ENCODE peak calls at places on chromosomes 13 and 19, in eight cellular contexts. U, L, W, M, C, Z, S and B are unnamed samples. For H3K4me1, the result is how much of the 10 kb centered on the place peaks cover.

GRCh38 chr19:18519962-18520847 is 1.7 kb downstream of the ELL start:
- DNase-seq in U (peak), L (peak), W (peak), M (no peak), C (peak), Z (peak), S (peak), B (peak)

GRCh38 chr19:43524922-43525835 is 1.8 kb downstream of the ETHE1 start:
- DNase-seq in U (no peak), L (peak), W (peak), M (no peak), C (peak), Z (peak), S (peak), B (no peak)

GRCh38 chr13:94154362-94154761 is 325.1 kb downstream of the DCT start:
- DNase-seq in U (no peak), L (no peak), W (peak), M (no peak), C (no peak), Z (no peak), S (no peak), B (no peak)

GRCh38 chr13:97757807-97758206 is 195.7 kb upstream of the IPO5 start:
- DNase-seq in U (no peak), L (no peak), W (no peak), M (no peak), C (no peak), Z (no peak), S (no peak), B (no peak)

GRCh38 chr13:23212621-23213020 is 31.8 kb downstream of the SGCG start:
- DNase-seq in U (no peak), L (no peak), W (no peak), M (no peak), C (no peak), Z (no peak), S (peak), B (no peak)

GRCh38 chr19:9847087-9847671 is 12.1 kb downstream of the PIN1 start:
- DNase-seq in U (peak), L (peak), W (peak), M (peak), C (peak), Z (peak), S (peak), B (no peak)

GRCh38 chr13:113886561-113887112 is 22.8 kb upstream of the GAS6 start:
- DNase-seq in U (no peak), L (no peak), W (no peak), M (no peak), C (no peak), Z (no peak), S (no peak), B (no peak)

GRCh38 chr19:3783660-3784584 is 2.3 kb downstream of the MATK start:
- DNase-seq in U (peak), L (no peak), W (no peak), M (no peak), C (peak), Z (no peak), S (no peak), B (no peak)

GRCh38 chr19:13052447-13053232 is 50.0 kb downstream of the LYL1 start:
- DNase-seq in U (no peak), L (no peak), W (no peak), M (no peak), C (no peak), Z (no peak), S (no peak), B (no peak)

GRCh38 chr13:112968910-112969691 is at the start of gene MCF2L:
- DNase-seq in U (no peak), L (peak), W (peak), M (no peak), C (peak), Z (no peak), S (peak), B (peak)

GRCh38 chr13:111859361-111860105 is 207.4 kb upstream of the SOX1 start:
- DNase-seq in U (no peak), L (no peak), W (no peak), M (no peak), C (no peak), Z (no peak), S (no peak), B (no peak)

GRCh38 chr13:104635879-104636278 is 1569.7 kb upstream of the SLC10A2 start:
- DNase-seq in U (no peak), L (no peak), W (no peak), M (no peak), C (no peak), Z (no peak), S (no peak), B (no peak)

GRCh38 chr13:67408823-67409222 is 178.7 kb upstream of the PCDH9 start:
- DNase-seq in U (no peak), L (no peak), W (no peak), M (no peak), C (no peak), Z (no peak), S (peak), B (no peak)

GRCh38 chr13:30364876-30365275 is 57.4 kb upstream of the UBE2L5 start:
- DNase-seq in U (no peak), L (no peak), W (peak), M (no peak), C (no peak), Z (no peak), S (no peak), B (no peak)

GRCh38 chr13:79786176-79786575 is 305.2 kb downstream of the NDFIP2 start:
- DNase-seq in U (no peak), L (no peak), W (no peak), M (no peak), C (no peak), Z (no peak), S (no peak), B (no peak)

GRCh38 chr13:43545317-43545874 is 241.4 kb downstream of the ENOX1 start:
- DNase-seq in U (no peak), L (no peak), W (no peak), M (no peak), C (no peak), Z (no peak), S (no peak), B (no peak)

GRCh38 chr19:10514211-10515145 is 2.8 kb downstream of the S1PR5 start:
- DNase-seq in U (peak), L (no peak), W (no peak), M (no peak), C (peak), Z (no peak), S (peak), B (no peak)

GRCh38 chr13:113745059-113745458 is 14.0 kb upstream of the TMEM255B start:
- DNase-seq in U (no peak), L (no peak), W (no peak), M (no peak), C (no peak), Z (no peak), S (no peak), B (no peak)

GRCh38 chr13:75635621-75636338 is at the start of gene LMO7:
- DNase-seq in U (no peak), L (peak), W (peak), M (no peak), C (peak), Z (no peak), S (peak), B (peak)

GRCh38 chr13:23847545-23847944 is 41.7 kb downstream of the MIPEP start:
- DNase-seq in U (no peak), L (no peak), W (no peak), M (no peak), C (no peak), Z (no peak), S (no peak), B (no peak)

GRCh38 chr19:53945441-53945840 is 17.3 kb upstream of the CACNG8 start:
- DNase-seq in U (no peak), L (no peak), W (peak), M (no peak), C (peak), Z (peak), S (no peak), B (no peak)

GRCh38 chr13:68030152-68030809 is 800.1 kb upstream of the PCDH9 start:
- DNase-seq in U (no peak), L (no peak), W (no peak), M (no peak), C (no peak), Z (no peak), S (no peak), B (no peak)

GRCh38 chr13:113670541-113670940 is 3.5 kb downstream of the GRK1 start:
- DNase-seq in U (no peak), L (no peak), W (no peak), M (no peak), C (no peak), Z (no peak), S (no peak), B (no peak)

GRCh38 chr13:93534181-93534700 is 307.6 kb downstream of the GPC6 start:
- DNase-seq in U (no peak), L (no peak), W (no peak), M (no peak), C (no peak), Z (no peak), S (no peak), B (no peak)

GRCh38 chr13:99228737-99229691 is 28.4 kb downstream of the UBAC2 start:
- DNase-seq in U (peak), L (no peak), W (peak), M (no peak), C (no peak), Z (no peak), S (no peak), B (peak)

GRCh38 chr13:22848539-22849052 is 332.2 kb upstream of the SGCG start:
- DNase-seq in U (no peak), L (no peak), W (no peak), M (peak), C (peak), Z (no peak), S (peak), B (no peak)

GRCh38 chr19:41431426-41432386 is 4.5 kb upstream of the B3GNT8 start:
- DNase-seq in U (peak), L (no peak), W (peak), M (no peak), C (no peak), Z (no peak), S (peak), B (no peak)

GRCh38 chr13:47334173-47334572 is 437.3 kb upstream of the HTR2A start:
- DNase-seq in U (no peak), L (no peak), W (peak), M (no peak), C (no peak), Z (no peak), S (no peak), B (no peak)

GRCh38 chr13:47337781-47338507 is 441.1 kb upstream of the HTR2A start:
- DNase-seq in U (no peak), L (no peak), W (peak), M (no peak), C (peak), Z (no peak), S (peak), B (no peak)

GRCh38 chr13:47330031-47330430 is 433.2 kb upstream of the HTR2A start:
- DNase-seq in U (no peak), L (no peak), W (no peak), M (no peak), C (no peak), Z (no peak), S (no peak), B (no peak)

GRCh38 chr13:47327856-47328255 is 431.0 kb upstream of the HTR2A start:
- DNase-seq in U (no peak), L (no peak), W (no peak), M (no peak), C (no peak), Z (no peak), S (no peak), B (no peak)

GRCh38 chr13:47332149-47332548 is 435.3 kb upstream of the HTR2A start:
- DNase-seq in U (no peak), L (no peak), W (peak), M (no peak), C (no peak), Z (no peak), S (no peak), B (no peak)
- H3K4me1 ChIP-seq in U (under half), L (under half), W (under half), M (under half), C (under half), Z (under half), S (under half), B (under half)

GRCh38 chr13:51282322-51282721 is 57.2 kb upstream of the SERPINE3 start:
- DNase-seq in U (no peak), L (no peak), W (no peak), M (no peak), C (peak), Z (no peak), S (no peak), B (no peak)
- H3K4me2 ChIP-seq in U (no peak), L (no peak), W (no peak), M (no peak), C (no peak), Z (no peak), S (no peak), B (no peak)

GRCh38 chr19:708154-709141 is at the start of gene PALM:
- DNase-seq in U (no peak), L (no peak), W (no peak), M (no peak), C (peak), Z (no peak), S (peak), B (no peak)
- H3K27ac ChIP-seq in U (no peak), L (no peak), W (peak), M (no peak), C (no peak), Z (peak), S (peak), B (no peak)

GRCh38 chr19:15468675-15469512 is 4.5 kb upstream of the RASAL3 start:
- DNase-seq in U (no peak), L (no peak), W (no peak), M (no peak), C (no peak), Z (no peak), S (no peak), B (no peak)

GRCh38 chr19:15467734-15468214 is 3.4 kb upstream of the RASAL3 start:
- DNase-seq in U (no peak), L (no peak), W (no peak), M (no peak), C (no peak), Z (no peak), S (no peak), B (no peak)

GRCh38 chr19:15469513-15470297 is 5.4 kb upstream of the RASAL3 start:
- DNase-seq in U (no peak), L (no peak), W (no peak), M (no peak), C (peak), Z (no peak), S (no peak), B (no peak)

GRCh38 chr19:15464394-15465385 is at the start of gene RASAL3:
- DNase-seq in U (peak), L (no peak), W (no peak), M (no peak), C (peak), Z (no peak), S (no peak), B (peak)

GRCh38 chr19:15466851-15467733 is 2.7 kb upstream of the RASAL3 start:
- DNase-seq in U (no peak), L (no peak), W (peak), M (no peak), C (no peak), Z (no peak), S (no peak), B (peak)
- H3K4me1 ChIP-seq in U (under half), L (under half), W (under half), M (under half), C (under half), Z (under half), S (under half), B (under half)

DNA sequence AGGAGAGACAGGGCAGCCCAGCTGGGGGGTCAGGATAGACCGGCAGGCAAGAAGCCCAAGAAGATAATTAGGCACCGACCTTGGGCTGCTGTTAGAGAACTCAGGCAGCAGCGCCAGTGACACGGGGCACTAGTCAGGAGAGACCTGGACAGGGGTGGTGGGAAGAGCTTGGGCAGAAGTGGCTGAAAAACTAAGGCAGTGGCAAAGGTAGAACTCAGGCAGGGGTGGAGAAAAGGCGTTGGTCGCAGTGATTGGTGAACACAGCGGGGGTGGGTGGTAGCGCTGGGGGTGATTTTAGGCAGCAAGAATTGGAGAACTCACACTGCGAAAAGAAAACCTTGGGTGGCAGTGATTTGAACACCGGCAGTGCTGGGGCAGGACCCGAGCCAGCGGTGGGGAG is 4.3 kb downstream of the CCER2 start:
- DNase-seq in U (no peak), L (no peak), W (no peak), M (no peak), C (no peak), Z (no peak), S (no peak), B (no peak)
- H3K4me2 ChIP-seq in U (no peak), L (no peak), W (no peak), M (no peak), C (no peak), Z (no peak), S (no peak), B (no peak)

DNA sequence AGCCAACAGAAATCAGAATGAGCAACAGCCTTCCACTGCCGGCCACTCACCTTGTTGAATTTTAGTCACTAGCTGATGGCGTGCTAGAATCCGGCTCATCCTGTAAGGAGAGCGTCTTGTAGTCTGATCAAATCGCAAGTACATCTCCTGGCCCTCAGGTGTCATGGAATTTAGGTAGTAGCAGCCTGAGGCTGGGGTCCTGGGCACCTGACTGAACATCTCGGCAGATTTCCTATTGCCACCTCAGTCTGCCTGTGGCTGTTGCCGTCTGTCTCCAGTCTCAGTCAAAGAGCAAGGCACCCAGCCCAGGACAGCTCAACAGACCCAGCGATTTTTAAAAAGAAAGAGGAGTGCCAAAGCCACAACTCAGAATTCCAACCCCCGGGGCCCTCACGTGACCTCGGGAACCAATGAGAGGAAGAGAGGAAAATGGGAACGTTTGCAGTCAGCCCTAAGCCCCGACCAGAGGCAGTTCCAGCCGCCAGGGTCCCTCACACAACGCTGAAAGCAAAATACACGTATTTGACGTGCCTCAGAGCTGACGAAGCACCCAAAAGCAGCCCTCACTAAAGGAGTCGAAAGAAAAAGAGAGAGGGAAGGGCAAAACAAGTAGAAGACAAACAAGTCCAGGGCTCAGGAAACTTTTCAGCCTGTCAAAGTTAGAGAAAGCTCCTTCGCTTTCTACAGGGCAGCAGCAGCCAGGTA is at the start of gene STARD13:
- DNase-seq in U (no peak), L (peak), W (peak), M (peak), C (peak), Z (peak), S (peak), B (no peak)
- H3K27ac ChIP-seq in U (no peak), L (peak), W (peak), M (peak), C (peak), Z (peak), S (peak), B (no peak)